ENCODE peak calls at places on chromosomes 13 and 19, in five cellular contexts. C, Y, T, I and G are unnamed samples.
A peak's percentile ranks its signal among the peaks of the same experiment; 100 is the strongest.

GRCh38 chr13:20193142-20193923 is 595 bp upstream of the GJB2 start:
- DNase-seq in C (no peak), Y (no peak), T (no peak), I (no peak), G (peak; percentile 56)

GRCh38 chr13:36344173-36344572 is 2.0 kb downstream of the SPART start:
- DNase-seq in Y (no peak), C (no peak), T (no peak), I (no peak), G (no peak)

GRCh38 chr13:33275916-33276315 is 9.6 kb downstream of the STARD13 start:
- DNase-seq in Y (no peak), I (no peak), T (no peak), C (no peak), G (no peak)

GRCh38 chr19:18995804-18996241 is 37.5 kb downstream of the SUGP2 start:
- DNase-seq in T (no peak), Y (no peak), C (peak; percentile 82), I (peak; percentile 23), G (peak; percentile 90)

GRCh38 chr19:45103200-45103624 is 10.2 kb downstream of the PPP1R37 start:
- DNase-seq in T (no peak), C (peak; percentile 73), Y (peak; percentile 20), I (no peak), G (peak; percentile 58)

GRCh38 chr13:36839981-36840380 is 21.0 kb downstream of the RFXAP start:
- DNase-seq in C (no peak), Y (no peak), T (no peak), I (no peak), G (no peak)

GRCh38 chr19:18879579-18880373 is 16.2 kb downstream of the CERS1 start:
- DNase-seq in Y (no peak), T (peak; percentile 20), I (peak; percentile 46), C (no peak), G (peak; percentile 89)

GRCh38 chr13:45121421-45121820 is 1.1 kb downstream of the GTF2F2 start:
- DNase-seq in I (peak; percentile 16), C (no peak), Y (no peak), T (no peak), G (no peak)

GRCh38 chr13:111179908-111180756 is 65.0 kb downstream of the ARHGEF7 start:
- DNase-seq in T (no peak), C (no peak), I (no peak), Y (no peak), G (no peak)

GRCh38 chr13:39604736-39605135 is 1.7 kb upstream of the LHFPL6 start:
- DNase-seq in T (no peak), Y (no peak), C (no peak), I (no peak), G (no peak)

GRCh38 chr19:37991176-37991835 is 84.3 kb downstream of the SIPA1L3 start:
- DNase-seq in Y (no peak), T (no peak), C (no peak), I (no peak), G (no peak)

GRCh38 chr13:23696610-23697009 is 126.4 kb downstream of the TNFRSF19 start:
- DNase-seq in T (no peak), I (no peak), C (no peak), Y (no peak), G (peak; percentile 61)
- H3K27ac ChIP-seq in T (peak overlapping the region; percentile 45), I (no peak overlapping the region), C (no peak overlapping the region), Y (no peak overlapping the region), G (no peak overlapping the region)

DNA sequence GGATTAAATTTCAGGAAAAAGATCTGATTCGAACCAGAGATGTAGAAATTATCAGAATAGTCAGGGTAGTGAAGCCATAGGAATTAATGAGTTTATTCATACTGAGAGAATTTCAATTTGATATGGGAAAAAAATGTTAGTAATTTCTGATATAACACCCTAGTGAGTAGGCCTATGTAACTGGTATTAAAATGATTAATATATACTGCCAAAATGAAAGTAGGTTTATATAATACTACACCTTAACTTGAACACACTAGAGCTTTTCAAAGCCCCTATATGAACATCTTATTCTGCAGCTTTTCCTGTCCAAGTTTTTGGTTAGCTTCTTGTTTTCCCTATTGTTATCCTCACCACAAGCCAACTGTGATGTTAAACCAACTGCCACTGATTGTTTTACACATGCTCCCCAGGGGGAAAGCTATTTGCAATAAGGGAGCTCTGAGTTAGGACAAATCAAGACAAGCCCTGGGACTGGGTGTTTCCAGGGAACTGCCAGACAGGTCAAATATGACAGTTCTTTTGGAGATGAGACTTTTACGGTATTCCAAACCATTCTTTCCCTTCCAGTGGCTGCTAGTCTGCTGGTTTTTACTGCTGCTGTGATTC is 45.3 kb downstream of the FNDC3A start:
- DNase-seq in C (no peak), Y (no peak), I (no peak), T (no peak), G (peak; percentile 42)
- H3K4me3 ChIP-seq in C (no peak overlapping the region), Y (no peak overlapping the region), I (no peak overlapping the region), T (no peak overlapping the region), G (peak overlapping the region; percentile 43)

GRCh38 chr19:51701468-51702100 is 8.5 kb downstream of the SPACA6 start:
- DNase-seq in C (no peak), I (no peak), Y (no peak), T (no peak), G (no peak)
- H3K27ac ChIP-seq in C (peak overlapping the region; percentile 92), I (peak overlapping the region; percentile 92), Y (no peak overlapping the region), T (no peak overlapping the region), G (no peak overlapping the region)

GRCh38 chr19:53612762-53613526 is 18.9 kb upstream of the DPRX start:
- DNase-seq in I (no peak), T (no peak), C (no peak), Y (no peak), G (peak; percentile 94)
- H3K4me3 ChIP-seq in I (no peak overlapping the region), T (no peak overlapping the region), C (no peak overlapping the region), Y (no peak overlapping the region), G (no peak overlapping the region)

GRCh38 chr19:48493718-48494515 is 17.7 kb downstream of the LMTK3 start:
- DNase-seq in I (no peak), Y (no peak), C (no peak), T (no peak), G (peak; percentile 59)
- H3K27ac ChIP-seq in I (peak overlapping the region; percentile 93), Y (no peak overlapping the region), C (peak overlapping the region; percentile 64), T (no peak overlapping the region), G (no peak overlapping the region)